ENCODE peak calls at places on chromosomes 1 and 21, in nine cellular contexts. T is esophagus squamous epithelium, M is heart right ventricle, B is fibroblast of pulmonary artery, R is neural progenitor cell, V is progenitor cell of endocrine pancreas, E is AG09319, X is Panc1, A is spleen. O is an unnamed sample.

GRCh38 chr1:13790290-13791035 is 90.5 kb downstream of the PRDM2 start:
- DNase-seq in V (no peak), M (no peak), R (no peak), B (no peak), T (no peak), E (no peak), A (no peak), X (no peak), O (no peak)

GRCh38 chr21:35616090-35616489 is 444.2 kb downstream of the SETD4 start:
- DNase-seq in E (peak; percentile 61), A (no peak), V (no peak), X (no peak), B (peak; percentile 69), T (no peak), R (no peak), M (no peak), O (no peak)

GRCh38 chr1:19402031-19402430 is 83.3 kb downstream of the CAPZB start:
- DNase-seq in V (no peak), B (no peak), A (no peak), E (no peak), M (no peak), T (no peak), R (no peak), X (no peak), O (no peak)

GRCh38 chr1:160460214-160460642 is 59.9 kb downstream of the VANGL2 start:
- DNase-seq in R (no peak), A (no peak), M (no peak), V (no peak), X (no peak), E (no peak), B (no peak), T (no peak), O (no peak)

GRCh38 chr1:14742181-14742980 is 143.9 kb downstream of the KAZN start:
- DNase-seq in T (no peak), B (peak; percentile 93), M (no peak), A (no peak), R (no peak), V (no peak), E (peak; percentile 86), X (peak; percentile 92), O (no peak)

GRCh38 chr1:209819059-209819458 is 8.7 kb upstream of the UTP25 start:
- DNase-seq in E (no peak), X (no peak), B (no peak), M (no peak), A (no peak), V (no peak), T (no peak), R (no peak), O (no peak)

GRCh38 chr1:225877570-225877969 is 4.6 kb downstream of the TMEM63A start:
- DNase-seq in B (peak; percentile 59), M (peak; percentile 62), T (no peak), R (peak; percentile 73), X (no peak), E (peak; percentile 22), A (peak; percentile 78), V (no peak), O (no peak)

GRCh38 chr21:43934116-43934515 is 69.1 kb downstream of the AGPAT3 start:
- DNase-seq in T (no peak), X (no peak), E (no peak), V (no peak), B (no peak), A (no peak), M (no peak), R (no peak), O (no peak)

GRCh38 chr1:205375816-205376545 is 19.3 kb upstream of the KLHDC8A start:
- DNase-seq in V (no peak), A (no peak), T (no peak), X (no peak), E (no peak), R (peak; percentile 79), M (no peak), B (peak; percentile 58), O (no peak)

GRCh38 chr1:15177710-15178166 is 24.2 kb downstream of the TMEM51 start:
- DNase-seq in T (no peak), E (no peak), X (no peak), B (no peak), R (no peak), M (no peak), A (no peak), V (no peak), O (no peak)

GRCh38 chr1:65264197-65264929 is 45.0 kb upstream of the DNAJC6 start:
- DNase-seq in M (no peak), R (peak; percentile 74), A (no peak), T (no peak), V (no peak), X (no peak), E (peak; percentile 40), B (peak; percentile 62), O (no peak)

GRCh38 chr1:7186382-7187120 is 401.3 kb downstream of the CAMTA1 start:
- DNase-seq in V (no peak), T (no peak), M (no peak), X (no peak), E (no peak), R (no peak), A (no peak), B (no peak), O (no peak)

GRCh38 chr21:34330055-34330454 is 33.8 kb upstream of the KCNE2 start:
- DNase-seq in X (no peak), M (no peak), A (no peak), B (no peak), V (no peak), T (no peak), E (no peak), R (no peak), O (no peak)

GRCh38 chr1:167922023-167922422 is 8.1 kb upstream of the ADCY10 start:
- DNase-seq in R (no peak), A (no peak), M (no peak), T (no peak), B (peak; percentile 63), E (no peak), X (no peak), V (no peak), O (peak; percentile 48)

GRCh38 chr21:38202811-38203210 is 54.0 kb upstream of the KCNJ15 start:
- DNase-seq in M (no peak), V (no peak), X (no peak), T (no peak), R (no peak), E (no peak), A (no peak), B (no peak), O (no peak)

GRCh38 chr1:228437424-228437823 is 20.8 kb upstream of the TRIM17 start:
- DNase-seq in R (no peak), V (no peak), X (no peak), M (no peak), E (no peak), T (no peak), B (no peak), A (no peak), O (no peak)

DNA sequence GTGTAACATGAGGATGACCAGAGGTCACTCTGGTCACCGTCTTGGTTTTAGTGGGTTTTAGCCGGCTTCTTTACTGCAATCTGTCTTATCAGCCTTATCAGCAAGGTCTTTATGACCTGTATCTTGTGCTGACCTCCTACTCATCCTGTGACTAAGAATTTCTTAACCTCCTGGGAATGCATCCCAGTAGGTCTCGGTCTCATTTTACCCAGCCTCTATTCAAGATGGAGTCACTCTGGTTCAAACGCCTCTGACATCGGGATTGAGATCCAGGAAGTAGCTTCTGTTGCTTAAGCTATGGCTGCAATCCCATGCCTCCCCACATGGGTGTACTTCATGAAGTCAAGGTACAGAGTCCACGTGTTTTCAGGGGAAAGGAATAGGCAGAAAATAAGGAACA is 19.9 kb downstream of the FMN2 start:
- DNase-seq in T (no peak), V (no peak), M (no peak), B (no peak), A (no peak), X (no peak), R (no peak), E (no peak), O (no peak)
- TF ChIP-seq CTCF in T (no peak), V (peak; percentile 18), M (no peak), B (no peak), A (no peak), X (no peak), R (no peak), E (no peak), O (no peak)

GRCh38 chr1:47002211-47002610 is 21.3 kb upstream of the CYP4X1 start:
- DNase-seq in T (no peak), B (no peak), E (no peak), M (no peak), A (no peak), R (no peak), X (no peak), V (no peak), O (no peak)
- TF ChIP-seq CTCF in T (peak; percentile 43), B (peak; percentile 19), E (no peak), M (peak; percentile 32), A (no peak), R (peak; percentile 47), X (peak; percentile 50), V (no peak), O (no peak)

GRCh38 chr1:229841230-229841629 is 215.2 kb downstream of the URB2 start:
- DNase-seq in X (no peak), R (no peak), M (no peak), A (no peak), V (no peak), B (no peak), T (no peak), E (no peak), O (peak; percentile 46)

GRCh38 chr1:229844675-229845074 is 218.6 kb downstream of the URB2 start:
- DNase-seq in T (no peak), A (peak; percentile 21), B (no peak), R (no peak), V (no peak), X (no peak), E (no peak), M (no peak), O (no peak)

GRCh38 chr1:229845410-229846138 is 219.5 kb downstream of the URB2 start:
- DNase-seq in B (no peak), X (no peak), V (no peak), A (no peak), E (no peak), T (no peak), R (no peak), M (no peak), O (no peak)

GRCh38 chr1:229842302-229843255 is 216.5 kb downstream of the URB2 start:
- DNase-seq in A (no peak), V (no peak), T (no peak), R (no peak), E (no peak), B (no peak), M (no peak), X (no peak), O (no peak)

GRCh38 chr1:229843627-229844238 is 217.7 kb downstream of the URB2 start:
- DNase-seq in B (peak; percentile 39), V (no peak), X (no peak), R (no peak), E (no peak), A (no peak), M (no peak), T (no peak), O (no peak)
- TF ChIP-seq CTCF in B (peak; percentile 24), V (no peak), X (no peak), R (no peak), E (peak; percentile 3), A (no peak), M (peak; percentile 58), T (peak; percentile 17), O (no peak)

DNA sequence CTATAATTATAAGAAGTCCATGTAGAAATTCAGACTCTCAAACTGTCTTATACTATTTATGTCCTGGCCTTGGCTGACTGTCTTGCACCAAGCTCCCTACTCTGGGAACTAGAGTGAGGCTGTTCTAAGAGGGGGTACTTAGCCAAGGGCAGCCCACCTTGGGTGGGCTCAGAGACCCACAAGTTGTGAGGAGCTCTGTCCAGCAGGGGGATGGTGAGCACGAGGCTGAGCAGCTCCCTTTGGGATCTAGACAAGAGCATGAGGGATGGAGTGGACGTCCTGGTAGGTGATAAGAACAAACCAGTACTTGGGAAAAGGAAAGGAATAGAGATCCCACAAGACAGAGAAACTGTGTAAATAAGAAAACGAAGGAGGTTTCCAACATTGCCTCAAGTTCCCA is 127.1 kb upstream of the SLC44A3 start:
- DNase-seq in E (no peak), X (no peak), M (no peak), A (no peak), B (no peak), V (no peak), R (peak; percentile 62), T (no peak), O (no peak)
- TF ChIP-seq CTCF in E (no peak), X (no peak), M (no peak), A (no peak), B (no peak), V (peak; percentile 25), R (peak; percentile 54), T (no peak), O (no peak)

O was measured in GM13976.